ENCODE peak calls at places on chromosomes 13 and 19, in nine cellular contexts. One of them, this sample, is unnamed.
A peak's percentile ranks its signal among the peaks of the same experiment; 100 is the strongest.

GRCh38 chr19:50434525-50434924 is 1.8 kb downstream of the MYBPC2 start:
- DNase-seq in EL: no peak
- DNase-seq in effector CD4-positive, alpha-beta T cell: no peak
- DNase-seq in LHCN-M2: peak; percentile 31
- DNase-seq in mesendoderm: no peak
- DNase-seq in left cardiac atrium: no peak
- DNase-seq in ovary: no peak
- DNase-seq in fibroblast of lung: no peak
- DNase-seq in neural progenitor cell: peak; percentile 38
- DNase-seq in this sample: no peak

GRCh38 chr13:35617420-35617819 is 140.9 kb upstream of the MAB21L1 start:
- DNase-seq in EL: no peak
- DNase-seq in effector CD4-positive, alpha-beta T cell: no peak
- DNase-seq in LHCN-M2: no peak
- DNase-seq in mesendoderm: no peak
- DNase-seq in left cardiac atrium: no peak
- DNase-seq in ovary: no peak
- DNase-seq in fibroblast of lung: no peak
- DNase-seq in neural progenitor cell: no peak
- DNase-seq in this sample: no peak

GRCh38 chr19:47541507-47541906 is 26.6 kb upstream of the NAPA start:
- DNase-seq in EL: no peak
- DNase-seq in effector CD4-positive, alpha-beta T cell: peak; percentile 31
- DNase-seq in LHCN-M2: no peak
- DNase-seq in mesendoderm: no peak
- DNase-seq in left cardiac atrium: no peak
- DNase-seq in ovary: no peak
- DNase-seq in fibroblast of lung: no peak
- DNase-seq in neural progenitor cell: no peak
- DNase-seq in this sample: no peak

GRCh38 chr19:48565090-48565489 is 13.1 kb downstream of the SULT2B1 start:
- DNase-seq in EL: peak; percentile 90
- DNase-seq in effector CD4-positive, alpha-beta T cell: no peak
- DNase-seq in LHCN-M2: peak; percentile 53
- DNase-seq in mesendoderm: no peak
- DNase-seq in left cardiac atrium: no peak
- DNase-seq in ovary: no peak
- DNase-seq in fibroblast of lung: peak; percentile 46
- DNase-seq in neural progenitor cell: no peak
- DNase-seq in this sample: no peak

GRCh38 chr19:17944301-17944700 is 11.5 kb downstream of the CCDC124 start:
- DNase-seq in EL: peak; percentile 84
- DNase-seq in effector CD4-positive, alpha-beta T cell: no peak
- DNase-seq in LHCN-M2: peak; percentile 63
- DNase-seq in mesendoderm: no peak
- DNase-seq in left cardiac atrium: peak; percentile 32
- DNase-seq in ovary: no peak
- DNase-seq in fibroblast of lung: peak; percentile 77
- DNase-seq in neural progenitor cell: no peak
- DNase-seq in this sample: peak; percentile 11

GRCh38 chr19:5880604-5881078 is 10.3 kb upstream of the FUT5 start:
- DNase-seq in EL: peak; percentile 53
- DNase-seq in effector CD4-positive, alpha-beta T cell: no peak
- DNase-seq in LHCN-M2: no peak
- DNase-seq in mesendoderm: peak; percentile 46
- DNase-seq in left cardiac atrium: peak; percentile 73
- DNase-seq in ovary: peak; percentile 36
- DNase-seq in fibroblast of lung: peak; percentile 72
- DNase-seq in neural progenitor cell: no peak
- DNase-seq in this sample: no peak

GRCh38 chr19:10924597-10924996 is 3.8 kb downstream of the YIPF2 start:
- DNase-seq in EL: no peak
- DNase-seq in effector CD4-positive, alpha-beta T cell: no peak
- DNase-seq in LHCN-M2: no peak
- DNase-seq in mesendoderm: no peak
- DNase-seq in left cardiac atrium: no peak
- DNase-seq in ovary: no peak
- DNase-seq in fibroblast of lung: no peak
- DNase-seq in neural progenitor cell: no peak
- DNase-seq in this sample: no peak

GRCh38 chr19:13718733-13719132 is 45.6 kb upstream of the MRI1 start:
- DNase-seq in EL: peak; percentile 77
- DNase-seq in effector CD4-positive, alpha-beta T cell: no peak
- DNase-seq in LHCN-M2: peak; percentile 85
- DNase-seq in mesendoderm: peak; percentile 62
- DNase-seq in left cardiac atrium: peak; percentile 46
- DNase-seq in ovary: no peak
- DNase-seq in fibroblast of lung: peak; percentile 68
- DNase-seq in neural progenitor cell: peak; percentile 71
- DNase-seq in this sample: no peak

GRCh38 chr13:80814541-80814940 is 473.6 kb upstream of the SPRY2 start:
- DNase-seq in EL: no peak
- DNase-seq in effector CD4-positive, alpha-beta T cell: no peak
- DNase-seq in LHCN-M2: peak; percentile 26
- DNase-seq in mesendoderm: no peak
- DNase-seq in left cardiac atrium: no peak
- DNase-seq in ovary: no peak
- DNase-seq in fibroblast of lung: peak; percentile 37
- DNase-seq in neural progenitor cell: no peak
- DNase-seq in this sample: no peak

GRCh38 chr19:4557186-4557970 is 2.1 kb downstream of the SEMA6B start:
- DNase-seq in EL: no peak
- DNase-seq in effector CD4-positive, alpha-beta T cell: no peak
- DNase-seq in LHCN-M2: no peak
- DNase-seq in mesendoderm: peak; percentile 52
- DNase-seq in left cardiac atrium: no peak
- DNase-seq in ovary: no peak
- DNase-seq in fibroblast of lung: no peak
- DNase-seq in neural progenitor cell: no peak
- DNase-seq in this sample: no peak

GRCh38 chr13:99268822-99269221 is 10.6 kb upstream of the GPR18 start:
- DNase-seq in EL: no peak
- DNase-seq in effector CD4-positive, alpha-beta T cell: no peak
- DNase-seq in LHCN-M2: no peak
- DNase-seq in mesendoderm: no peak
- DNase-seq in left cardiac atrium: no peak
- DNase-seq in ovary: no peak
- DNase-seq in fibroblast of lung: no peak
- DNase-seq in neural progenitor cell: no peak
- DNase-seq in this sample: no peak